ENCODE peak calls at places on chromosomes 13 and 19, in six cellular contexts. M is stimulated activated CD4-positive, alpha-beta T cell treated with anti-CD3 and anti-CD28 coated beads, Interleukin-1b, Interleukin-23, amount 100 ng/mL, for 1 hour; Q is hippocampal formation; J is germinal center; T is heart right ventricle; E is NB4. S is an unnamed sample.

GRCh38 chr19:36420961-36421748 is 2.7 kb upstream of the ZFP82 start:
- DNase-seq in M (no peak), Q (no peak), J (no peak), T (peak; percentile 18), E (no peak), S (no peak)

GRCh38 chr13:51305558-51305957 is 33.9 kb upstream of the SERPINE3 start:
- DNase-seq in M (no peak), Q (no peak), J (no peak), T (no peak), E (no peak), S (no peak)

GRCh38 chr13:40340368-40341085 is 325.9 kb downstream of the FOXO1 start:
- DNase-seq in M (no peak), Q (no peak), J (no peak), T (no peak), E (no peak), S (peak; percentile 40)

GRCh38 chr19:48398329-48399235 is 5.1 kb downstream of the GRIN2D start:
- DNase-seq in M (peak; percentile 74), Q (no peak), J (peak; percentile 91), T (peak; percentile 52), E (peak; percentile 100), S (peak; percentile 64)

GRCh38 chr13:33931397-33931987 is 113.5 kb downstream of the RFC3 start:
- DNase-seq in M (no peak), Q (no peak), J (peak; percentile 13), T (peak; percentile 28), E (peak; percentile 64), S (peak; percentile 89)

GRCh38 chr19:11693505-11694499 is 44.9 kb downstream of the ZNF823 start:
- DNase-seq in M (no peak), Q (no peak), J (no peak), T (no peak), E (peak; percentile 61), S (no peak)

GRCh38 chr13:95296326-95296939 is 4.8 kb downstream of the ABCC4 start:
- DNase-seq in M (no peak), Q (peak; percentile 9), J (no peak), T (peak; percentile 38), E (peak; percentile 30), S (no peak)

GRCh38 chr19:5926641-5927438 is 12.8 kb downstream of the CAPS start:
- DNase-seq in M (no peak), Q (no peak), J (no peak), T (peak; percentile 71), E (no peak), S (no peak)

GRCh38 chr19:18437481-18438330 is at the start of gene ISYNA1:
- DNase-seq in M (no peak), Q (no peak), J (peak; percentile 62), T (peak; percentile 69), E (no peak), S (peak; percentile 67)

GRCh38 chr13:21668665-21669599 is 1.9 kb upstream of the FGF9 start:
- DNase-seq in M (no peak), Q (no peak), J (peak; percentile 41), T (no peak), E (no peak), S (peak; percentile 56)

GRCh38 chr13:39415403-39415802 is 187.6 kb downstream of the LHFPL6 start:
- DNase-seq in M (no peak), Q (peak; percentile 42), J (peak; percentile 14), T (peak; percentile 69), E (peak; percentile 61), S (peak; percentile 70)

GRCh38 chr13:70339738-70340137 is 231.5 kb upstream of the KLHL1 start:
- DNase-seq in M (no peak), Q (no peak), J (no peak), T (no peak), E (peak; percentile 33), S (peak; percentile 56)

GRCh38 chr19:3203754-3204645 is 18.3 kb downstream of the NCLN start:
- DNase-seq in M (no peak), Q (no peak), J (no peak), T (no peak), E (no peak), S (no peak)

GRCh38 chr13:110129076-110129475 is 177.9 kb downstream of the COL4A1 start:
- DNase-seq in M (no peak), Q (no peak), J (no peak), T (no peak), E (no peak), S (no peak)